ENCODE peak calls at places on chromosomes 1 and 21, in five cellular contexts. V is CD8-positive, alpha-beta T cell; M is uterus; T is AG09309; R is HCT116. C is an unnamed sample.

GRCh38 chr1:65141394-65141793 is 6.6 kb upstream of the AK4 start:
- DNase-seq in T (no peak), M (no peak), V (no peak), R (peak), C (no peak)

GRCh38 chr1:46039571-46040052 is 92.8 kb downstream of the PIK3R3 start:
- DNase-seq in M (no peak), R (no peak), T (peak), V (no peak), C (no peak)

GRCh38 chr1:184418955-184419733 is 32.3 kb downstream of the C1orf21 start:
- DNase-seq in R (no peak), V (no peak), T (no peak), M (no peak), C (no peak)

GRCh38 chr1:36034692-36035091 is 49.2 kb upstream of the TEKT2 start:
- DNase-seq in R (no peak), V (no peak), T (peak), M (no peak), C (no peak)

GRCh38 chr1:214328770-214329455 is 48.0 kb downstream of the SMYD2 start:
- DNase-seq in T (peak), R (peak), M (peak), V (peak), C (peak)

GRCh38 chr1:11395616-11396015 is 83.3 kb upstream of the DISP3 start:
- DNase-seq in R (no peak), V (no peak), T (no peak), M (no peak), C (no peak)

GRCh38 chr1:211527006-211527405 is 35.0 kb upstream of the RD3 start:
- DNase-seq in R (no peak), T (no peak), V (no peak), M (no peak), C (no peak)

GRCh38 chr21:37767984-37768383 is 148.3 kb downstream of the KCNJ6 start:
- DNase-seq in M (no peak), T (no peak), V (no peak), R (no peak), C (no peak)

GRCh38 chr1:222975472-222976122 is 160.8 kb downstream of the DISP1 start:
- DNase-seq in M (no peak), R (no peak), T (no peak), V (no peak), C (no peak)

GRCh38 chr1:185608166-185608565 is 126.0 kb upstream of the HMCN1 start:
- DNase-seq in V (no peak), T (no peak), M (no peak), R (no peak), C (no peak)

GRCh38 chr1:234579967-234580366 is 30.0 kb downstream of the IRF2BP2 start:
- DNase-seq in V (no peak), R (no peak), M (no peak), T (no peak), C (no peak)
- TF ChIP-seq CTCF in V (peak), R (peak), M (no peak), T (no peak), C (no peak)

GRCh38 chr1:16151200-16151708 is 4.6 kb downstream of the EPHA2 start:
- DNase-seq in V (no peak), R (no peak), M (no peak), T (no peak), C (no peak)
- TF ChIP-seq CTCF in V (no peak), R (no peak), M (no peak), T (no peak), C (no peak)

DNA sequence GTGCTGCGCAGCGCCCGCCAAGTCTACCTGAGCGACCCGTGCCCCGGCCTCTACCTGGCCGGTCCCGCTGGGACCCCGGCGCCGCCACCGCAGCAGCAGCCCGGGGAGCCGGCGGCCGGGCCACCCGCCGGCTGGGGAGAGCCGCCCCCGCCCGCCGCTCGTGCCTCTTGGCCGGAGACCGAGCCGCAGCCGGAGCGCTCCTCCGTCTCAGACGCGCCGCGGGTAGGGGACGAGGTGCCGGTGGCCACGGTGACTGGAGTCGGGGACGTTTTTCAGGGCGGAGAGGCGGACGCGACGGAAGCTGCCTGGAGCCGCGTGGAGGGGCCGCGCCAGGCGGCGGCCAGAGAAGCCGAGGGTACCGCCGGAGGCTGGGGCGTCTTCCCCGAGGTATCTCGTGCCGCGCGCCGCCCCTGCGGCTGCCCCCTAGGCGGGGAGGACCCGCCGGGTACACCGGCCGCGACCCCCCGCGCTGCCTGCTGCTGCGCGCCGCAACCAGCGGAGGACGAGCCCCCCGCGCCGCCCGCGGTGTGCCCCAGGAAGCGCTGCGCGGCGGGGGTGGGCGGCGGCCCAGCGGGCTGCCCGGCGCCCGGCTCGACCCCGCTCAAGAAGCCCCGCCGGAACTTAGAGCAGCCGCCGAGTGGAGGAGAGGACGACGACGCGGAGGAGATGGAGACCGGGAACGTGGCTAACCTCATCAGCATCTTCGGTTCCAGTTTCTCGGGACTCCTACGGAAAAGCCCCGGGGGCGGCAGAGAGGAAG is 697 bp downstream of the IER5 start:
- DNase-seq in R (no peak), V (peak), M (peak), T (no peak), C (no peak)
- TF ChIP-seq CTCF in R (no peak), V (no peak), M (no peak), T (no peak), C (no peak)

DNA sequence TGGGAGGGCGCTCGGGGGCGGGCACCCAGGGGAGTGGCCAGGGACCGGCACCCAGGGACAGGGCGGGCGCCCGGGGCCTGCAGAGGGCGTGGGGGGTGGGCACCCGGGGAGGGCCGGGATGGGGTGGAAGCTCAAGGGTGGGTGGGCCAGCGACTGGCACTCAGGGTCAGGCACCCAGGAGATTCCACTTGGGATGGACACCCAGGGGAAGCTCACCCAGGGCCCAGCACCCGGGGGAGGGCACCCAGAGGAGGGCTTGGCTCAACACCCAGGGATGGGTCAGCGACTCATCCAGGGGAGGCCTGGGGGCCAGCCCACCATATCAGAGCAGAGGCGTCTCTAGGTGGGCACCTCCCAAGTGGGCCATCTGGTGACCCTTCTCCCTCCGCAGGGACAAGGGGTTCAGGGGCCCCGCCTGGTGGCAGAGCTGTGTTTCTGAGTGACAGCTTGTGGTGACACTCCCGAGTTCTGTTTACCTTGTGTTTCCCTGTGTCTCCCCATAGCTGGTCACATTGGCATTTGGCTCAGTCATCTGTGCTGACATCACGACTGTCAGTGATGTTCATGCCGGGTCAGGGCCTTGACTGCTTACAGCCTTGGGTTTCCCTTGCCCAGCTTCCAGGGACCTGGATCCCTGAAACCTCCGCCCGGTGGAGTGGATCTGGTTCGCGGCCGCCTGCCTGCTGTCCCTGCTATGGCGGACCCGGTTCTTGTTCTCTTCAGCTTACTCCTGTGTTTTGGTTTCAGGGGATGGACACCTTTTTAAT is 749 bp downstream of the IBA57 start:
- DNase-seq in R (peak), T (no peak), M (no peak), V (no peak), C (peak)
- TF ChIP-seq CTCF in R (peak), T (peak), M (peak), V (peak), C (no peak)

GRCh38 chr21:42164064-42164789 is 54.7 kb upstream of the ABCG1 start:
- DNase-seq in R (peak), M (peak), T (no peak), V (peak), C (no peak)
- TF ChIP-seq CTCF in R (peak), M (peak), T (peak), V (peak), C (no peak)

DNA sequence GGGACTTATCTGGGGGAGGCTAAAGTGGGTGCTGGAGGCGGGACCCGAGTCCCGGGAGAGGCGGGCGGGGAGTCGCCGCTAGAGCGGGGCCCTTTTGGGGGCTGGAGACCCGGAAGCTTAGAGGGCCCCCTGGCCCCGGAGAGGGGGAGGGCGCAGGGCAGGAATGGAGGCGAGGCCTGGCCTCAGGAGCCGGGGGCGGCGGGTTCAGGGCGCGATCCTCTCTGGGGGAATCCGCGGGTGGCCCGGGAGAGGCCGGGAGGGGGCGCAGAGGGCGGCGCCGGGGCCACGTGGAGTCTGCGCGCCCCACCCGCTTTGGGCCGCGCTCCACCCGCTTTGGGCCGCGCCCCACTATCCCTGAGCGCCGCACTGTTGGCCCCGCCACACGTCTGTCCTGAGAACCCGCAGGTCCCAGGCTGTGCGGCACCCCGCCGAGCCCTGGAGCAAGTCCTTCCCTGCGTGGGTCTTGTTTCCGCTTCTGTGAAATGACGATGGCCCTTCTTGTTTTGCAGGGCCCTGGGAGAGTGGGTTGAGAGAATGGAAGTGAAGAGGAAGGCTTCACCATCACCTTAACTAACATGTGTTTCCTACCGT is 84.4 kb downstream of the NKAIN1 start:
- DNase-seq in V (peak), T (no peak), M (peak), R (no peak), C (no peak)
- TF ChIP-seq CTCF in V (no peak), T (peak), M (peak), R (peak), C (no peak)

C was measured in omental fat pad.